ENCODE peak calls at places on chromosomes 16 and 17, in four cellular contexts. Y is A549, T is WTC11, R is HepG2. Q is an unnamed sample.

GRCh38 chr16:48687421-48688038 is 77.5 kb upstream of the N4BP1 start:
- DNase-seq in R (peak; percentile 84), T (peak; percentile 60), Y (peak; percentile 83), Q (peak; percentile 74)

GRCh38 chr17:80396680-80397387 is 18.1 kb upstream of the ENDOV start:
- DNase-seq in T (no peak), Y (no peak), R (no peak), Q (no peak)

GRCh38 chr17:39927928-39928867 is 666 bp downstream of the LRRC3C start:
- DNase-seq in R (peak; percentile 72), T (peak; percentile 77), Y (peak; percentile 42), Q (no peak)

GRCh38 chr16:13919330-13919682 is 648 bp upstream of the ERCC4 start:
- DNase-seq in Y (peak; percentile 40), T (no peak), R (peak; percentile 70), Q (peak; percentile 62)

GRCh38 chr17:35617505-35617904 is 30.4 kb downstream of the AP2B1 start:
- DNase-seq in R (no peak), Y (no peak), T (no peak), Q (no peak)

GRCh38 chr17:31916496-31917064 is 15.1 kb upstream of the UTP6 start:
- DNase-seq in Y (no peak), R (no peak), T (no peak), Q (no peak)

GRCh38 chr17:11380761-11381160 is 139.7 kb downstream of the SHISA6 start:
- DNase-seq in R (no peak), T (no peak), Y (no peak), Q (no peak)

GRCh38 chr16:69563605-69564580 is 1.9 kb upstream of the NFAT5 start:
- DNase-seq in Y (no peak), T (no peak), R (peak; percentile 49), Q (peak; percentile 58)

GRCh38 chr17:36880506-36880905 is 56.8 kb upstream of the LHX1 start:
- DNase-seq in Y (no peak), T (no peak), R (no peak), Q (no peak)

GRCh38 chr16:85539084-85539483 is 74.0 kb upstream of the GSE1 start:
- DNase-seq in T (no peak), Y (no peak), R (no peak), Q (no peak)

GRCh38 chr16:19348578-19349315 is 63.2 kb downstream of the CLEC19A start:
- DNase-seq in R (no peak), Y (no peak), T (peak; percentile 58), Q (no peak)

GRCh38 chr16:12439443-12440232 is 364.0 kb downstream of the CPPED1 start:
- DNase-seq in Y (no peak), R (no peak), T (no peak), Q (no peak)

GRCh38 chr16:58485184-58485887 is 14.6 kb upstream of the NDRG4 start:
- DNase-seq in Y (no peak), R (no peak), T (no peak), Q (no peak)

GRCh38 chr17:18187816-18188761 is 4.5 kb downstream of the ALKBH5 start:
- DNase-seq in T (no peak), R (no peak), Y (no peak), Q (no peak)

GRCh38 chr17:50661795-50662391 is 27.2 kb downstream of the ABCC3 start:
- DNase-seq in Y (peak; percentile 100), R (peak; percentile 93), T (no peak), Q (peak; percentile 91)

GRCh38 chr17:81514735-81515529 is 2.3 kb upstream of the ACTG1 start:
- DNase-seq in Y (peak; percentile 75), T (peak; percentile 74), R (peak; percentile 73), Q (peak; percentile 51)

GRCh38 chr17:67289174-67289876 is 44.3 kb upstream of the HELZ start:
- DNase-seq in Y (no peak), R (no peak), T (no peak), Q (no peak)

GRCh38 chr17:62398891-62399290 is 18.5 kb downstream of the EFCAB3 start:
- DNase-seq in R (no peak), T (no peak), Y (no peak), Q (no peak)

GRCh38 chr17:4527552-4527951 is 27.6 kb downstream of the MYBBP1A start:
- DNase-seq in R (no peak), Y (no peak), T (no peak), Q (no peak)

GRCh38 chr17:4648741-4649140 is 7.3 kb upstream of the ALOX15 start:
- DNase-seq in R (peak; percentile 94), Y (no peak), T (no peak), Q (no peak)

GRCh38 chr17:80499536-80499935 is 23.1 kb upstream of the NPTX1 start:
- DNase-seq in Y (no peak), R (no peak), T (no peak), Q (no peak)

GRCh38 chr16:31568577-31569359 is 41.1 kb downstream of the AHSP start:
- DNase-seq in Y (no peak), R (no peak), T (peak; percentile 13), Q (no peak)

GRCh38 chr16:10219742-10220141 is 37.5 kb upstream of the GRIN2A start:
- DNase-seq in T (no peak), R (peak; percentile 52), Y (no peak), Q (no peak)

GRCh38 chr17:75078097-75079022 is 9.4 kb upstream of the SLC16A5 start:
- DNase-seq in T (no peak), R (no peak), Y (peak; percentile 86), Q (no peak)

GRCh38 chr16:30697264-30698138 is 1.5 kb upstream of the SRCAP start:
- DNase-seq in R (no peak), T (no peak), Y (peak; percentile 95), Q (peak; percentile 86)

GRCh38 chr16:17591655-17592405 is 121.1 kb upstream of the XYLT1 start:
- DNase-seq in R (no peak), Y (no peak), T (no peak), Q (peak; percentile 6)

GRCh38 chr17:48609754-48610281 is 999 bp downstream of the HOXB7 start:
- DNase-seq in Y (no peak), T (no peak), R (no peak), Q (no peak)

GRCh38 chr17:8481703-8482102 is 46.0 kb downstream of the NDEL1 start:
- DNase-seq in T (no peak), Y (no peak), R (no peak), Q (no peak)

GRCh38 chr16:24800586-24800985 is 45.2 kb upstream of the SLC5A11 start:
- DNase-seq in Y (peak; percentile 32), R (peak; percentile 48), T (no peak), Q (peak; percentile 14)

GRCh38 chr17:49676276-49676868 is 1.5 kb downstream of the SPOP start:
- DNase-seq in Y (no peak), T (no peak), R (no peak), Q (peak; percentile 35)

GRCh38 chr16:72428611-72429376 is 256.8 kb upstream of the PMFBP1 start:
- DNase-seq in Y (no peak), T (no peak), R (no peak), Q (no peak)

GRCh38 chr17:74569392-74570003 is 2.2 kb upstream of the CD300H start:
- DNase-seq in Y (peak; percentile 71), T (no peak), R (no peak), Q (peak; percentile 21)

DNA sequence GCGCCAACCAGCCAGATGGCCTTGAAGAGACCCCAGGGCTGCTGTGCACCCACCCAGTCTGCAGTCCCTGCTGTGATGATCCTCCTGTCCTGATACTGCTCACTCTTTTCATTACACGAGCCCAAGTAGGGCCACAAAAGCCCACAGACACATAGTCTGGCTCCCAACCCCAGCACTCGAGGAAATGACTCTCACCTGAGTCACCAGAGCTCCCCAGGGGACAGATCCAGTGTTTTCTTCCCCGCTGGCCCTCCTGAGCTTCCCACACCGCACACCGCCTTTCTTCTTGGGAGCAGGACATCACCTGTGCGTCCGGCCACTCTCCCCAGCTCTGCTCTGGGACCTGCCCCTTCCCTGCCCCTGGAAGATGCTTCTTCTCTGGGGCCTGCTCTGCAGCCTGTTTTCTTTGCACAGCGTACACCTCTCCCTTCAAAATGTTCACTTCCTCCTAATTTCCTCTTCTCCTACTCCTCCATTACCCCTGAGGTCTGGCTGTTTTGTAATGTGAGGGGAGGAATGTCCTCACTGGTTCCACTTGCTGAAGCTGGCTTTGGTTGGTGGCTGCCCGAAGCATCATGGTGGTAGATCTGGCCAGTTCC is 2.0 kb upstream of the SCN4A start:
- DNase-seq in Y (peak; percentile 63), R (no peak), T (no peak), Q (no peak)
- TF ChIP-seq HMGXB4 in Y (no peak), R (no peak), T (no peak), Q (no peak)

DNA sequence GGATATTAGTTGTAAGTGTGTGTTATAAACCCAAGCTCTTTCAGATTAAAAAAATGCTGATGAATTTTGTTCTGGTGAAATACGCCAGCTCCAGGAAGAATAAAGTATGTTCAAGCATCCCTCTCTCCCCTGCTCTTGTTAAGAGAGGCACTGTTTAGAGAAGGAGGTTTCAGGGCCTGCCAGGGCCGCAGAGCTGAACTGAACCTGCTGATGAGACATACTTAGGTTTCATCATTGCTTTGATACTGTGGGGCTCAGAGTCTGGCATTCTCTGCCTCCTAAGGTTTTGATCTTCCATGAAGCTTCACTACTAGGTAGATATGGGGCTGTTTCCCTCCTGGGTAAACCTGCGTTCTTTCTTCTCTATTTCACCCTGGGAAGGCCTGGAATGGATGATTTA is 175.3 kb upstream of the FAM20A start:
- DNase-seq in T (no peak), R (no peak), Y (no peak), Q (no peak)
- TF ChIP-seq HMGXB4 in T (no peak), R (no peak), Y (no peak), Q (no peak)

DNA sequence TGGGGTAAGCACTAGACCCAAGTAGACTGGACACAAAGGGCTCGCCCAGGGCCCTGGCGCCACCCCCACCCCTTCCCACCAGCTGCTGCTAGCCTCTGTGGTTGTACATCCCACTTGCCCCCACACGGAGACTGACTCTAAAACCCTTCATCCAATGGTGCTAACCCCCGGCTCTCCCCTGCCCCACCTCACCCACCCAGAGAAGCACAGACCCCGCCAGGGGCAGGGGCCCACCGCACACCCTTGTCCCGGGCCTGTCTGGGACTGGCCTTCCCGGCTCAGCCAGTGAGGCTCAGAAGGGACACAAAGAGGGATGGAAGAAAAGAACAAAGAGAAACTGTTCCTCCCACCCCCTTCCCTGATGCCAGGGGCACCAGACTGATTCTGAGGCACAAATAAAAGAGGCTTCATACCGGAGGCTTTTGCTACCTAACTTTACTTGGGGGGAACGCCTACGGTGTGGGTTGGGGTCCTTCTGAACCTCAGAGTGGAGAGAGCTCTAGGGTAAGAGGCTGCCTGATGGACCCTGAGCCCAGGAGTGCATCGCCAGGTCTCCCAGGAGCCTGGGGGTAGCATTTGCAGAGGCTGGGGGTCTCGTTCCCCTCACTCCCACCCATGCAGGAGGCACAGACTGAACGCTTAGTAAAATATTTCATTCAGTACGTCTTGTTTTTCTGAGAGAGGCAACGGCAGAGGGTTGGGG is 8.2 kb downstream of the CORO6 start:
- DNase-seq in Y (no peak), R (no peak), T (no peak), Q (no peak)
- TF ChIP-seq HMGXB4 in Y (no peak), R (no peak), T (no peak), Q (no peak)

GRCh38 chr16:81702506-81702905 is 76.6 kb upstream of the PLCG2 start:
- DNase-seq in T (no peak), Y (no peak), R (no peak), Q (no peak)

GRCh38 chr16:81705261-81705660 is 73.8 kb upstream of the PLCG2 start:
- DNase-seq in R (no peak), T (no peak), Y (no peak), Q (no peak)

GRCh38 chr16:81700780-81701165 is 78.3 kb upstream of the PLCG2 start:
- DNase-seq in R (no peak), Y (no peak), T (no peak), Q (no peak)

GRCh38 chr16:81701296-81701970 is 77.7 kb upstream of the PLCG2 start:
- DNase-seq in R (no peak), T (no peak), Y (no peak), Q (no peak)

GRCh38 chr16:81703177-81704155 is 75.6 kb upstream of the PLCG2 start:
- DNase-seq in Y (peak; percentile 80), R (no peak), T (no peak), Q (no peak)
- TF ChIP-seq HMGXB4 in Y (no peak), R (no peak), T (no peak), Q (no peak)